ENCODE peak calls at places on chromosomes 6 and 20, in four cellular contexts. One of them, this sample, is unnamed.

GRCh38 chr6:137165375-137166246 is 7.8 kb downstream of the IL22RA2 start:
- DNase-seq in left cardiac atrium: no peak
- DNase-seq in PC-3: peak
- DNase-seq in cardiac fibroblast: peak
- DNase-seq in this sample: peak

GRCh38 chr6:12602951-12603710 is 113.4 kb upstream of the PHACTR1 start:
- DNase-seq in PC-3: peak
- DNase-seq in left cardiac atrium: peak
- DNase-seq in cardiac fibroblast: peak
- DNase-seq in this sample: peak

GRCh38 chr20:6583134-6583738 is 184.2 kb upstream of the BMP2 start:
- DNase-seq in PC-3: peak
- DNase-seq in left cardiac atrium: peak
- DNase-seq in cardiac fibroblast: peak
- DNase-seq in this sample: peak

GRCh38 chr6:52815167-52816092 is 11.8 kb upstream of the GSTA1 start:
- DNase-seq in PC-3: peak
- DNase-seq in left cardiac atrium: no peak
- DNase-seq in cardiac fibroblast: peak
- DNase-seq in this sample: peak

GRCh38 chr20:4613718-4614620 is 107.7 kb upstream of the PRND start:
- DNase-seq in PC-3: peak
- DNase-seq in cardiac fibroblast: peak
- DNase-seq in left cardiac atrium: peak
- DNase-seq in this sample: peak

GRCh38 chr6:152572395-152573061 is 64.6 kb downstream of the SYNE1 start:
- DNase-seq in left cardiac atrium: no peak
- DNase-seq in PC-3: peak
- DNase-seq in cardiac fibroblast: peak
- DNase-seq in this sample: no peak

GRCh38 chr20:25287631-25288290 is 39.9 kb downstream of the PYGB start:
- DNase-seq in PC-3: no peak
- DNase-seq in cardiac fibroblast: no peak
- DNase-seq in left cardiac atrium: peak
- DNase-seq in this sample: no peak

GRCh38 chr6:327538-328183 is 35.4 kb downstream of the DUSP22 start:
- DNase-seq in left cardiac atrium: no peak
- DNase-seq in PC-3: no peak
- DNase-seq in cardiac fibroblast: peak
- DNase-seq in this sample: no peak

GRCh38 chr20:39778847-39779641 is 816.9 kb downstream of the DHX35 start:
- DNase-seq in cardiac fibroblast: no peak
- DNase-seq in left cardiac atrium: no peak
- DNase-seq in PC-3: no peak
- DNase-seq in this sample: no peak

GRCh38 chr6:150610584-150610983 is 10.9 kb downstream of the PLEKHG1 start:
- DNase-seq in cardiac fibroblast: no peak
- DNase-seq in left cardiac atrium: no peak
- DNase-seq in PC-3: no peak
- DNase-seq in this sample: no peak

GRCh38 chr6:139762587-139763031 is 388.2 kb upstream of the CITED2 start:
- DNase-seq in cardiac fibroblast: peak
- DNase-seq in PC-3: peak
- DNase-seq in left cardiac atrium: no peak
- DNase-seq in this sample: no peak

GRCh38 chr6:108564178-108564577 is 3.5 kb downstream of the FOXO3 start:
- DNase-seq in left cardiac atrium: no peak
- DNase-seq in PC-3: peak
- DNase-seq in cardiac fibroblast: peak
- DNase-seq in this sample: no peak

GRCh38 chr6:15816661-15817060 is 153.8 kb upstream of the DTNBP1 start:
- DNase-seq in cardiac fibroblast: no peak
- DNase-seq in left cardiac atrium: no peak
- DNase-seq in PC-3: no peak
- DNase-seq in this sample: no peak

GRCh38 chr6:155103816-155104366 is 108.8 kb downstream of the TIAM2 start:
- DNase-seq in PC-3: no peak
- DNase-seq in cardiac fibroblast: peak
- DNase-seq in left cardiac atrium: no peak
- DNase-seq in this sample: no peak

GRCh38 chr6:16765235-16765634 is 4.0 kb upstream of the ATXN1 start:
- DNase-seq in left cardiac atrium: no peak
- DNase-seq in PC-3: no peak
- DNase-seq in cardiac fibroblast: no peak
- DNase-seq in this sample: no peak

GRCh38 chr6:39330057-39330456 is 7.6 kb upstream of the KCNK16 start:
- DNase-seq in cardiac fibroblast: no peak
- DNase-seq in left cardiac atrium: no peak
- DNase-seq in PC-3: no peak
- DNase-seq in this sample: no peak

GRCh38 chr6:154302111-154302752 is 54.4 kb downstream of the IPCEF1 start:
- DNase-seq in cardiac fibroblast: peak
- DNase-seq in left cardiac atrium: no peak
- DNase-seq in PC-3: peak
- DNase-seq in this sample: no peak

GRCh38 chr20:13325033-13325432 is 104.0 kb downstream of the ISM1 start:
- DNase-seq in cardiac fibroblast: peak
- DNase-seq in PC-3: peak
- DNase-seq in left cardiac atrium: no peak
- DNase-seq in this sample: no peak

GRCh38 chr6:112237644-112238043 is 16.7 kb downstream of the LAMA4 start:
- DNase-seq in cardiac fibroblast: peak
- DNase-seq in PC-3: peak
- DNase-seq in left cardiac atrium: peak
- DNase-seq in this sample: peak

GRCh38 chr20:34553366-34553867 is 5.1 kb upstream of the MAP1LC3A start:
- DNase-seq in PC-3: peak
- DNase-seq in left cardiac atrium: no peak
- DNase-seq in cardiac fibroblast: no peak
- DNase-seq in this sample: peak

GRCh38 chr6:165659945-165660862 is 2.8 kb downstream of the PDE10A start:
- DNase-seq in PC-3: no peak
- DNase-seq in cardiac fibroblast: peak
- DNase-seq in left cardiac atrium: no peak
- DNase-seq in this sample: no peak

GRCh38 chr20:36604952-36605308 is 649 bp upstream of the RAB5IF start:
- DNase-seq in PC-3: no peak
- DNase-seq in left cardiac atrium: peak
- DNase-seq in cardiac fibroblast: no peak
- DNase-seq in this sample: peak

GRCh38 chr6:167139761-167140160 is 16.9 kb downstream of the CCR6 start:
- DNase-seq in left cardiac atrium: no peak
- DNase-seq in cardiac fibroblast: no peak
- DNase-seq in PC-3: no peak
- DNase-seq in this sample: no peak

GRCh38 chr6:137738197-137738596 is 128.9 kb upstream of the TNFAIP3 start:
- DNase-seq in PC-3: no peak
- DNase-seq in cardiac fibroblast: peak
- DNase-seq in left cardiac atrium: peak
- DNase-seq in this sample: no peak

GRCh38 chr6:115896538-115897129 is 164.1 kb downstream of the FRK start:
- DNase-seq in PC-3: peak
- DNase-seq in left cardiac atrium: no peak
- DNase-seq in cardiac fibroblast: peak
- DNase-seq in this sample: no peak

GRCh38 chr6:109309917-109310316 is 72.3 kb downstream of the CD164 start:
- DNase-seq in PC-3: no peak
- DNase-seq in left cardiac atrium: no peak
- DNase-seq in cardiac fibroblast: no peak
- DNase-seq in this sample: no peak

GRCh38 chr20:44133424-44133823 is 53.6 kb downstream of the JPH2 start:
- DNase-seq in PC-3: no peak
- DNase-seq in cardiac fibroblast: no peak
- DNase-seq in left cardiac atrium: no peak
- DNase-seq in this sample: no peak

GRCh38 chr6:158758464-158758863 is 60.7 kb downstream of the EZR start:
- DNase-seq in left cardiac atrium: no peak
- DNase-seq in cardiac fibroblast: no peak
- DNase-seq in PC-3: no peak
- DNase-seq in this sample: no peak

GRCh38 chr20:46063652-46064054 is 26.1 kb downstream of the NCOA5 start:
- DNase-seq in PC-3: no peak
- DNase-seq in left cardiac atrium: no peak
- DNase-seq in cardiac fibroblast: no peak
- DNase-seq in this sample: no peak

GRCh38 chr6:119738425-119738824 is 388.9 kb upstream of the MAN1A1 start:
- DNase-seq in left cardiac atrium: no peak
- DNase-seq in cardiac fibroblast: no peak
- DNase-seq in PC-3: no peak
- DNase-seq in this sample: no peak

GRCh38 chr6:113182370-113183141 is 674.6 kb upstream of the MARCKS start:
- DNase-seq in left cardiac atrium: no peak
- DNase-seq in cardiac fibroblast: peak
- DNase-seq in PC-3: peak
- DNase-seq in this sample: no peak

GRCh38 chr20:57393321-57394086 is 2.3 kb downstream of the RBM38 start:
- DNase-seq in left cardiac atrium: no peak
- DNase-seq in PC-3: no peak
- DNase-seq in cardiac fibroblast: no peak
- DNase-seq in this sample: no peak

GRCh38 chr6:136775548-136775947 is 16.7 kb downstream of the MAP3K5 start:
- DNase-seq in PC-3: no peak
- DNase-seq in left cardiac atrium: no peak
- DNase-seq in cardiac fibroblast: peak
- DNase-seq in this sample: no peak

GRCh38 chr20:16437387-16437990 is 135.8 kb downstream of the KIF16B start:
- DNase-seq in left cardiac atrium: no peak
- DNase-seq in PC-3: peak
- DNase-seq in cardiac fibroblast: no peak
- DNase-seq in this sample: no peak

GRCh38 chr6:99739526-99739925 is 132.9 kb downstream of the PRDM13 start:
- DNase-seq in PC-3: no peak
- DNase-seq in cardiac fibroblast: no peak
- DNase-seq in left cardiac atrium: no peak
- DNase-seq in this sample: peak

GRCh38 chr6:17865243-17865642 is 122.2 kb downstream of the KIF13A start:
- DNase-seq in left cardiac atrium: no peak
- DNase-seq in PC-3: peak
- DNase-seq in cardiac fibroblast: no peak
- DNase-seq in this sample: no peak

GRCh38 chr6:7647504-7647903 is 57.5 kb downstream of the SNRNP48 start:
- DNase-seq in left cardiac atrium: no peak
- DNase-seq in cardiac fibroblast: no peak
- DNase-seq in PC-3: no peak
- DNase-seq in this sample: no peak

GRCh38 chr6:113442040-113442439 is 415.1 kb upstream of the MARCKS start:
- DNase-seq in left cardiac atrium: no peak
- DNase-seq in cardiac fibroblast: no peak
- DNase-seq in PC-3: no peak
- DNase-seq in this sample: no peak